ENCODE peak calls at places on chromosomes 1 and 21, in four cellular contexts. Q is IMR-90, H is H9, X is mesendoderm. G is an unnamed sample.

GRCh38 chr1:58922302-58923089 is 138.6 kb upstream of the JUN start:
- DNase-seq in H (no peak), X (no peak), Q (peak; percentile 44), G (no peak)

GRCh38 chr1:68174173-68175113 is 57.9 kb downstream of the WLS start:
- DNase-seq in X (peak; percentile 61), Q (peak; percentile 98), H (no peak), G (peak; percentile 32)

GRCh38 chr1:84253041-84253440 is 48.5 kb upstream of the SAMD13 start:
- DNase-seq in H (no peak), X (no peak), Q (peak; percentile 85), G (no peak)

GRCh38 chr1:7127322-7128050 is 342.2 kb downstream of the CAMTA1 start:
- DNase-seq in H (no peak), X (no peak), Q (no peak), G (no peak)

GRCh38 chr1:92923664-92924063 is 37.6 kb downstream of the DIPK1A start:
- DNase-seq in Q (no peak), H (no peak), X (no peak), G (no peak)

GRCh38 chr21:36518883-36519492 is 39.1 kb upstream of the CLDN14 start:
- DNase-seq in H (no peak), Q (no peak), X (no peak), G (no peak)

GRCh38 chr1:183159960-183160359 is 26.1 kb upstream of the LAMC2 start:
- DNase-seq in Q (no peak), X (peak; percentile 18), H (no peak), G (no peak)

GRCh38 chr21:17819878-17820232 is 699 bp upstream of the C21orf91 start:
- DNase-seq in X (peak; percentile 55), Q (peak; percentile 72), H (no peak), G (no peak)

GRCh38 chr21:42585881-42586280 is 67.5 kb upstream of the PDE9A start:
- DNase-seq in Q (no peak), X (no peak), H (no peak), G (no peak)

GRCh38 chr1:34405266-34405959 is 228.7 kb downstream of the C1orf94 start:
- DNase-seq in H (no peak), X (no peak), Q (no peak), G (no peak)

DNA sequence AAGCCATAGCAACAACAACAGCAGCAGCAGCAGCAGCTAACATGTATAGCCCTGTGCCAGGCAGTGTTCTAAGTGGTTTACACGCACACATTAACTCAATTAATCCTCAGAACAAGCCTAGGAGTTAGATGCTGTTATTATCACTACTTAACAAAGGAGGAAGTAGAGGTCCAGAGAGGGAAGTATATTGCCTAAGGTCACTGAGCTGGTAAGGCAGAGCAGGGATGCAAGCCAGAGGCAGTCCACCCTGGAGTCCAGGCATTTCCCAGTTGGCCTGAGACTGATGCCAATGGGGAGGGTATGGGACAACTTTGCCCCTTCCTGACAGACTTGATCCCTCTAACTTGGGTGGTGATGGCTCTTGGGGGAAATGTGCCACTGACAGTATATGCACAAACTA is 6.8 kb downstream of the CDC14A start:
- DNase-seq in X (no peak), Q (no peak), H (no peak), G (no peak)
- H3K4me1 ChIP-seq in X (peaks cover 13% of the 10 kb centered on the region), Q (peaks cover 2% of the 10 kb centered on the region), H (peaks cover 8% of the 10 kb centered on the region), G (peaks cover 29% of the 10 kb centered on the region)

GRCh38 chr21:45719177-45719802 is 75.8 kb downstream of the PCBP3 start:
- DNase-seq in X (no peak), H (no peak), Q (no peak), G (no peak)
- H3K4me2 ChIP-seq in X (no peak overlapping the region), H (no peak overlapping the region), Q (no peak overlapping the region), G (no peak overlapping the region)

GRCh38 chr1:169784102-169784501 is 10.6 kb downstream of the METTL18 start:
- DNase-seq in X (peak; percentile 28), Q (no peak), H (no peak), G (no peak)
- H3K23ac ChIP-seq in X (no peak overlapping the region), Q (no peak overlapping the region), H (no peak overlapping the region), G (no peak overlapping the region)

DNA sequence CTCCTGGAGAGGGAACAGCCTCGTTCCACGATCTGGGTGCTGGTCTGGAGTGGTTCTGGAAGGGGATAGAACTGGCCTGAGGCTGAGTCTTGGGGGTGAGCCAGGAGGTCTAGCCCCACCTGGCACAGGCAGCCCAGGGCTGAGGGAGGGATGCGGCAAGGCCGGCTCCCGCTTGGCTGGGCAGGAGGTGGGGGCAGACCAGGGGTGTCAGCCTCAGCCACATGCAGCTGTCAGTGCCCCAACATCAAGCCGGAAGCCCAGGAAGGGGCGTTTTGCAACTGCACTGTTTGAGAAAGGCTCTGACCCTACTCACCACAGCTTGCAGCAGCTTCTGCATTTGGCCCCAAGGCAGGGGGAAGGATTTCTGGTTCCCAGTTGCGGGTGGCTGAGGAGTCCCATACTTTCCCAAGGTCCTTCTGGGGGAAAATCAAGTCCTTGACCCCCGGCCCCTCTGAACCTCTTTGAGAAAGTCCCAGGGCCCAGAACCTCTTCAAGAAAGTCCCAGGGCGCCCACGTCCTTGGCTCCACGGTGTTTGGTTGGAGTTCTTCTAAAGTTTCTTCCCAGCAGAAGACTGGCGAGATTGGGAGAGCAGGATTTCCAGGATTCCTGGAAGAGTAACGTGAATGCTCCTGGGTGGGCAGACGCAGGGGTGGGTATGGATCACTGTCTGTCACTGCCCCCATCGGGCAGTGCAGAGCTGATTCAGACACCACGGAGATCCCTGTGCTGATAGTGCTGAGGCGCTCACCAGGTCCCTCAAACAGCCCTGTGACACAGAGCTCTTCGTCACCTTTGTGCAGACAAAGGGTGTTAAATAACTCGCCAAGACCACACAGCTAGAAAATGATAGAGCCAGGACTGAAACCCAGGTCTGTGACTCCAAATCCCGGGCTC is 2.2 kb downstream of the EFHD2 start:
- DNase-seq in H (no peak), X (peak; percentile 90), Q (peak; percentile 47), G (no peak)
- H3K4me1 ChIP-seq in H (no peaks in the 10 kb centered on the region), X (peaks cover 14% of the 10 kb centered on the region), Q (peaks cover 31% of the 10 kb centered on the region), G (peaks cover 12% of the 10 kb centered on the region)

DNA sequence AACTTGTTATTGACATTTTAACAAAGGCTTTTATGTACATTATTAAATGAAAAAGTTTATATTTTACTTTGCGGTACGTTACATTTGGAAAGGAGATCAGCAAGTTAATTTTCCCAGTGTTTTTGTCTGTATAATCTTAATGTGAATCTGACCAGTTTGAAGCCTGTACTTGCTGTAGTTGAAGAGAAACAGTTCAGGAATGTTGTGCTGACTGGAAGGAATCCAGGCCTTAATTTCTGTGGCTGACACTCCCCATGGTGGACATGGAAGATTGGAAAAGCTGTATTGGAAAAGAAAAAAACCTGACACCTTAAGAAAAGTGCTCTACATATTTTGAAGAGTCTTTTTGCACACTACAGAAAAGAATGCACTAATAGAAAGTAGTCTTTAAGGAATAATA is 15.5 kb downstream of the LEPR start:
- DNase-seq in Q (peak; percentile 48), H (no peak), X (no peak), G (no peak)
- H3K4me2 ChIP-seq in Q (no peak overlapping the region), H (no peak overlapping the region), X (no peak overlapping the region), G (no peak overlapping the region)

GRCh38 chr1:42845866-42846256 is 552 bp upstream of the ZNF691 start:
- DNase-seq in H (no peak), Q (no peak), X (no peak), G (peak; percentile 8)

GRCh38 chr1:42847111-42847580 is 733 bp downstream of the ZNF691 start:
- DNase-seq in X (no peak), Q (no peak), H (no peak), G (peak; percentile 9)

GRCh38 chr1:42847721-42848470 is 1.5 kb downstream of the ZNF691 start:
- DNase-seq in X (no peak), H (no peak), Q (no peak), G (no peak)

GRCh38 chr1:42845193-42845592 is 1.2 kb upstream of the ZNF691 start:
- DNase-seq in Q (no peak), H (no peak), X (no peak), G (no peak)

DNA sequence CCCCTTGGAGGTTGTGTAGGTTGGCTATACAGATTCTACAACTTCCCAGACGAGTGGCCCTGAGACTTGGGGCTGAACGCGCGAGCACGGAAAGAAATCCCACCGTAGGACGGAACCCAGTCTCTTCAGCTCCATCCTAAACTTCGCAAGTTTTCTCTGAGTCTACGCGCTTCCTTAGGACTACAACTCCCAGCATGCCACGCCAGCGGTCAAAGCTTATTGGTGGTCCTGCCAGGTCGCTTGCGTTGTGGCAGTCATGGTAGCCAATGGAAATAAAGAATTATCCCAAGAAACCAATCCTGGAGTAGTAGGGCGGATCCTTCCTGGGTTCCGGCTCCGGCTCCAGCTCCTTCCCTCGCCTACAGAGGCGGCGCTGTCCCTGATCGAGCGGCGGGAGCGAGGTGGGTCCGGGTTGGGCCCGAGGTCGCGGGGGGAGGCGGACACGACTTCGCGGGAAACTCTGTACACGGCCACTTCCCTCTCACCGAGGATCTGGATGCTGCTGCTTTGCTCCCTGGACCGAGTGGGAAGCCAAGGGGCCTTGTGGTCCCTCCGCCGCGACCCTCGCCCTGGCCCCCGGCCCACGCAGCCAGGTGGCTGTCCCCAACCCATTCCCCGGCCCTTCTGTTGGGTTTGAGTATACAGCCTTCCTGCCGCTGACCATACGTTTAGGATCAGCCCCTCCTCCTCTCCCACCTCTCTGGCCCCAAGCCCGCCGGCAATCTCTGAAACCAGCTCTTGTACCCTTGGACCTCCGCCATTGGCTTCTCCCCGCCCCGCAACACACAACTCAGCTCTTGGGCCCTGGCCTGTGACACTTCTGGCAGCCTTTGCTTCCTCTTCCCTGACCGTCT is at the start of gene ZNF691:
- DNase-seq in X (peak; percentile 99), H (peak; percentile 97), Q (peak; percentile 98), G (peak; percentile 94)
- H3K23ac ChIP-seq in X (peak within 1 kb of the TSS; percentile 70), H (no peak within 1 kb of the TSS), Q (peak within 1 kb of the TSS; percentile 92), G (peak within 1 kb of the TSS; percentile 50)

GRCh38 chr1:64513557-64513956 is 43.6 kb downstream of the CACHD1 start:
- DNase-seq in Q (no peak), X (no peak), H (no peak), G (no peak)

GRCh38 chr1:64507897-64508296 is 38.0 kb downstream of the CACHD1 start:
- DNase-seq in H (no peak), Q (no peak), X (no peak), G (no peak)

GRCh38 chr1:64508521-64509096 is 38.7 kb downstream of the CACHD1 start:
- DNase-seq in X (no peak), H (no peak), Q (no peak), G (no peak)

GRCh38 chr1:64514197-64514765 is 44.4 kb downstream of the CACHD1 start:
- DNase-seq in H (no peak), Q (peak; percentile 88), X (no peak), G (no peak)

DNA sequence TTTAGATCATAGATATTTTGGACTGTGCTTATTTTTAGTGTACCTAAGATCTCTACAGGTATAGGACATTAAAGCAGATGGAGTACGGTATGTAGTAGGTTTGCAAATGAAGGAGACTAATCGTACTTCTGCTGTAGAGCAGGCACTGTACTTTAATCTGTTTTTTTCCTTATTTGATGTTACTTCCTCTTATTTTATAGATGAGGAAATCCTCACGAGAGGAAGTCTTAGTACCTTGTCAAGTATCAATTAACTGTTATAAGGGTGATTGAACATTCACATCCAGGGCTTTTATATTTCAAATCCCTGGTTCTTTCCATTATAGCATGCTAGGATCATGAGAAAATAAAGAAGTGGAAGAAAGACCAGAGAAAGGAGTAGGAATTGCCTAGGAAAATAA is 41.1 kb downstream of the CACHD1 start:
- DNase-seq in H (no peak), X (no peak), Q (no peak), G (no peak)
- H3K4me1 ChIP-seq in H (peaks cover 15% of the 10 kb centered on the region), X (peaks cover 24% of the 10 kb centered on the region), Q (peaks cover 2% of the 10 kb centered on the region), G (peaks cover 24% of the 10 kb centered on the region)

GRCh38 chr1:212860713-212861581 is 2.9 kb downstream of the FLVCR1 start:
- DNase-seq in H (no peak), Q (peak; percentile 52), X (peak; percentile 94), G (no peak)

GRCh38 chr1:212858461-212859265 is 588 bp downstream of the FLVCR1 start:
- DNase-seq in H (no peak), Q (peak; percentile 31), X (peak; percentile 50), G (no peak)

GRCh38 chr1:212864201-212864600 is 6.1 kb downstream of the FLVCR1 start:
- DNase-seq in H (no peak), X (no peak), Q (no peak), G (no peak)

GRCh38 chr1:212858055-212858460 is at the start of gene FLVCR1:
- DNase-seq in X (peak; percentile 98), Q (peak; percentile 94), H (peak; percentile 97), G (peak; percentile 95)

GRCh38 chr1:212862111-212862690 is 4.1 kb downstream of the FLVCR1 start:
- DNase-seq in X (no peak), H (no peak), Q (no peak), G (no peak)
- H3K4me2 ChIP-seq in X (no peak overlapping the region), H (peak overlapping the region; percentile 60), Q (no peak overlapping the region), G (no peak overlapping the region)

G was measured in neuronal stem cell.